ENCODE peak calls at places on chromosomes 6 and 20, in eight cellular contexts. F is kidney epithelial cell, D is ovary, A is body of pancreas, L is A673, O is heart right ventricle, S is bronchial epithelial cell, T is AG10803. H is an unnamed sample.

GRCh38 chr6:73854998-73855718 is 159.2 kb downstream of the CD109 start:
- DNase-seq in F (no peak), D (no peak), A (peak), L (peak), O (no peak), S (peak), T (peak), H (peak)

GRCh38 chr6:109477725-109478124 is 5.3 kb downstream of the ZBTB24 start:
- DNase-seq in F (no peak), D (no peak), A (no peak), L (no peak), O (no peak), S (no peak), T (no peak), H (no peak)

GRCh38 chr6:153129873-153130514 is 1.1 kb downstream of the RGS17 start:
- DNase-seq in F (no peak), D (no peak), A (no peak), L (no peak), O (no peak), S (no peak), T (no peak), H (no peak)

GRCh38 chr6:136347847-136348246 is 58.2 kb upstream of the BCLAF1 start:
- DNase-seq in F (no peak), D (no peak), A (no peak), L (no peak), O (no peak), S (peak), T (peak), H (no peak)

GRCh38 chr20:53480913-53481312 is 112.7 kb downstream of the ZNF217 start:
- DNase-seq in F (no peak), D (no peak), A (no peak), L (no peak), O (no peak), S (no peak), T (no peak), H (no peak)

GRCh38 chr6:15427360-15428070 is 181.6 kb downstream of the JARID2 start:
- DNase-seq in F (no peak), D (no peak), A (peak), L (no peak), O (no peak), S (no peak), T (no peak), H (peak)

GRCh38 chr6:30325873-30326445 is 768 bp upstream of the TRIM39 start:
- DNase-seq in F (no peak), D (peak), A (no peak), L (peak), O (no peak), S (peak), T (no peak), H (peak)

GRCh38 chr20:63639093-63639860 is 12.4 kb upstream of the GMEB2 start:
- DNase-seq in F (no peak), D (no peak), A (no peak), L (no peak), O (peak), S (no peak), T (no peak), H (no peak)

GRCh38 chr6:149007846-149008245 is 261.0 kb downstream of the UST start:
- DNase-seq in F (no peak), D (no peak), A (no peak), L (no peak), O (no peak), S (no peak), T (no peak), H (no peak)

GRCh38 chr6:138465007-138465645 is 34.2 kb downstream of the NHSL1 start:
- DNase-seq in F (peak), D (no peak), A (no peak), L (peak), O (no peak), S (peak), T (peak), H (peak)

GRCh38 chr20:7540923-7541322 is 399.3 kb downstream of the HAO1 start:
- DNase-seq in F (no peak), D (no peak), A (no peak), L (no peak), O (no peak), S (peak), T (no peak), H (peak)

GRCh38 chr6:110495949-110496348 is 19.5 kb upstream of the SLC22A16 start:
- DNase-seq in F (no peak), D (no peak), A (no peak), L (no peak), O (no peak), S (no peak), T (no peak), H (no peak)

GRCh38 chr6:8219352-8219943 is 117.1 kb upstream of the EEF1E1 start:
- DNase-seq in F (no peak), D (no peak), A (peak), L (peak), O (no peak), S (peak), T (peak), H (peak)

GRCh38 chr6:164897523-164898094 is 411.8 kb downstream of the C6orf118 start:
- DNase-seq in F (no peak), D (no peak), A (no peak), L (peak), O (no peak), S (no peak), T (no peak), H (no peak)

GRCh38 chr20:51354769-51355319 is 187.7 kb downstream of the NFATC2 start:
- DNase-seq in F (no peak), D (no peak), A (no peak), L (peak), O (no peak), S (no peak), T (peak), H (peak)

GRCh38 chr6:166393535-166393823 is 10.7 kb upstream of the MPC1 start:
- DNase-seq in F (no peak), D (no peak), A (no peak), L (no peak), O (no peak), S (no peak), T (no peak), H (no peak)

GRCh38 chr6:82246370-82246769 is 1.2 kb downstream of the IBTK start:
- DNase-seq in F (no peak), D (peak), A (no peak), L (no peak), O (no peak), S (no peak), T (no peak), H (no peak)

GRCh38 chr20:38997622-38998021 is 35.5 kb downstream of the DHX35 start:
- DNase-seq in F (no peak), D (no peak), A (no peak), L (peak), O (no peak), S (no peak), T (no peak), H (no peak)

GRCh38 chr6:11785449-11785951 is 6.9 kb upstream of the ADTRP start:
- DNase-seq in F (no peak), D (no peak), A (peak), L (no peak), O (no peak), S (peak), T (no peak), H (no peak)

GRCh38 chr20:49399329-49399728 is 83.1 kb downstream of the KCNB1 start:
- DNase-seq in F (no peak), D (no peak), A (peak), L (no peak), O (no peak), S (no peak), T (peak), H (peak)

GRCh38 chr6:34242252-34243130 is 5.8 kb downstream of the HMGA1 start:
- DNase-seq in F (no peak), D (no peak), A (no peak), L (no peak), O (no peak), S (no peak), T (no peak), H (no peak)

GRCh38 chr20:60581606-60582005 is 623.4 kb downstream of the CDH26 start:
- DNase-seq in F (no peak), D (no peak), A (no peak), L (no peak), O (no peak), S (no peak), T (no peak), H (no peak)

GRCh38 chr20:15316556-15316955 is 979.1 kb upstream of the FLRT3 start:
- DNase-seq in F (no peak), D (no peak), A (no peak), L (no peak), O (no peak), S (no peak), T (no peak), H (no peak)

GRCh38 chr20:50107796-50108331 is 5.1 kb downstream of the UBE2V1 start:
- DNase-seq in F (no peak), D (no peak), A (no peak), L (no peak), O (no peak), S (no peak), T (no peak), H (no peak)

GRCh38 chr6:4388675-4389074 is 253.3 kb upstream of the ECI2 start:
- DNase-seq in F (no peak), D (no peak), A (no peak), L (no peak), O (no peak), S (no peak), T (no peak), H (no peak)

GRCh38 chr20:4812641-4813075 is 90.9 kb downstream of the PRND start:
- DNase-seq in F (no peak), D (no peak), A (no peak), L (no peak), O (no peak), S (no peak), T (no peak), H (no peak)

GRCh38 chr20:4810446-4811019 is 88.8 kb downstream of the PRND start:
- DNase-seq in F (no peak), D (no peak), A (no peak), L (no peak), O (no peak), S (no peak), T (no peak), H (no peak)

GRCh38 chr20:4812216-4812615 is 90.5 kb downstream of the PRND start:
- DNase-seq in F (no peak), D (no peak), A (no peak), L (no peak), O (no peak), S (no peak), T (no peak), H (no peak)

GRCh38 chr20:4811257-4811656 is 89.5 kb downstream of the PRND start:
- DNase-seq in F (no peak), D (no peak), A (no peak), L (no peak), O (no peak), S (no peak), T (no peak), H (no peak)

GRCh38 chr20:4811661-4812181 is 90.0 kb downstream of the PRND start:
- DNase-seq in F (no peak), D (no peak), A (peak), L (no peak), O (peak), S (no peak), T (no peak), H (no peak)
- H3K4me3 ChIP-seq in F (no peak), D (no peak), A (no peak), L (no peak), O (no peak), S (no peak), T (no peak), H (no peak)

GRCh38 chr20:19826179-19826914 is 68.3 kb downstream of the RIN2 start:
- DNase-seq in F (no peak), D (no peak), A (no peak), L (no peak), O (no peak), S (no peak), T (no peak), H (no peak)

GRCh38 chr20:19824861-19825260 is 66.8 kb downstream of the RIN2 start:
- DNase-seq in F (no peak), D (no peak), A (no peak), L (no peak), O (no peak), S (no peak), T (no peak), H (no peak)

GRCh38 chr20:19830351-19830750 is 72.3 kb downstream of the RIN2 start:
- DNase-seq in F (no peak), D (no peak), A (no peak), L (no peak), O (no peak), S (no peak), T (no peak), H (no peak)

GRCh38 chr20:19827818-19828217 is 69.8 kb downstream of the RIN2 start:
- DNase-seq in F (no peak), D (no peak), A (no peak), L (no peak), O (no peak), S (no peak), T (no peak), H (no peak)

GRCh38 chr20:19828233-19828632 is 70.2 kb downstream of the RIN2 start:
- DNase-seq in F (no peak), D (no peak), A (peak), L (peak), O (no peak), S (peak), T (no peak), H (peak)
- TF ChIP-seq CTCF in F (peak), D (no peak), A (no peak), L (peak), O (no peak), S (peak), T (peak), H (peak)

DNA sequence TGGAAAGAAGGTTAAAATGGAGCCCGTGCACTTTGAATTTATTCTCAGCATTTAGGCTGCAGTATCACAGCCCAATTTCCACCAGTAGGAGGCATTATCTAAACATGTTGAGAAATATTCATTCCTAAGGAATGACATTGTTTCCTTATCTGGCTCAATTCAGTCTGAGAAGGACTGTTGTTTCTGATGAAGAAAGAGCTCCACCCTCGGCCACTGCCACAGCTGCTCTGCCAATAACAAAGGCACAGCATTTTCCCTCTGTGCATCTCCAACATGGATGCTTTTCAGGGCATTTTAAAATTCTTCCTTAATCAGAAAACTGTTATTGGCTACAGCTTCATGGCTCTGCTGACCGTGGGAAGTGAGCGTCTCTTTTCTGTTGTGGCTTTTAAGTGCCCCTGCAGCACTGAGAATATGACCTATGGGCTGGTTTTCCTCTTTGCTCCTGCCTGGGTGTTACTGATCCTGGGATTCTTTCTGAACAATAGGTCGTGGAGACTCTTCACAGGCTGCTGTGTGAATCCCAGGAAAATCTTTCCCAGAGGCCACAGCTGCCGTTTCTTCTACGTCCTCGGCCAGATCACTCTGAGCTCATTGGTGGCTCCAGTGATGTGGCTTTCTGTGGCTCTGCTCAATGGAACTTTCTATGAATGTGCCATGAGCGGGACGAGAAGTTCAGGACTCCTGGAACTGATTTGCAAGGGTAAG is at the start of gene CALHM5:
- DNase-seq in F (peak), D (peak), A (peak), L (peak), O (peak), S (peak), T (peak), H (peak)
- H3K4me3 ChIP-seq in F (no peak), D (peak), A (no peak), L (no peak), O (peak), S (no peak), T (peak), H (peak)

GRCh38 chr6:160348209-160348551 is at the start of gene SLC22A3:
- DNase-seq in F (no peak), D (peak), A (no peak), L (no peak), O (peak), S (no peak), T (no peak), H (no peak)

GRCh38 chr6:160349837-160350236 is 1.7 kb downstream of the SLC22A3 start:
- DNase-seq in F (no peak), D (no peak), A (no peak), L (no peak), O (no peak), S (no peak), T (no peak), H (no peak)

GRCh38 chr6:160347259-160348208 is 644 bp upstream of the SLC22A3 start:
- DNase-seq in F (no peak), D (no peak), A (no peak), L (no peak), O (no peak), S (no peak), T (no peak), H (no peak)

GRCh38 chr6:160344281-160344680 is 3.9 kb upstream of the SLC22A3 start:
- DNase-seq in F (no peak), D (no peak), A (no peak), L (no peak), O (no peak), S (peak), T (no peak), H (no peak)

DNA sequence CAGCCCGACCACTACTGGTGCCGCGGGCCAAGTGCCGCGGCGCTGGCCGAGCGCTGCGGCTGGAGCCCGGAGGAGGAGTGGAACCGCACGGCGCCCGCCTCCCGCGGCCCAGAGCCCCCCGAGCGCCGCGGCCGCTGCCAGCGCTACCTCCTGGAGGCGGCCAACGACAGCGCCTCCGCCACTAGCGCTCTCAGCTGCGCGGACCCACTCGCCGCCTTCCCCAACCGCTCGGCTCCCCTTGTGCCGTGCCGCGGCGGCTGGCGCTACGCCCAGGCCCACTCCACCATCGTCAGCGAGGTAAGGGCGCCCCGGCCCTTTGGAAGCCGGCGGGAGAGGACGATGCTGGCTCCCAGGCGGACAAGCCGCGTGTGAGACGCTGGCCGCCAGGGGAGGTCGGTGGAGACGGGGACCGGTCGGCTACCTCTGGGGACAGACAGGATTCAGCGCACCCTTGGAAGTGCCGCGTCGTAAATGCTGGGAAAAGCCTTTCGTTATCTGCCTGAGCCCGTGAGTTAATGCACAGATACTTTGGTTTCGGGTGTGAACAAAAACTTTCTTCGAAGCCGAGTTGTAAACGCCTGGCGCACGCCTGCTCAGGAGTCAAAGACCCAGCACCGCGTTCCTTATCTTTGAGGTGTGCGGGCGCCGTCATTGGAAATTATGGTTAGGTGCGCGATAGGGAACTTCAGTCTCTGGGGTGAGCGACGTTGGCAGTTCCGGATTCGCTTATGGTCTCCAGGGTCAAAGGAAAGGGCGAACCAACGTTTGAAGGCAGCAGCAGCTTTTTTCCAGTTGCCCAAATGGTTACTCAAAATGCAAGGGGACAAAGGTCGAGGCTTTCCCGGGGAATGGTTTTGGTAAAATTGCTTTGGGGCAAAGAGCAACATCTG is 619 bp downstream of the SLC22A3 start:
- DNase-seq in F (no peak), D (peak), A (peak), L (no peak), O (peak), S (peak), T (no peak), H (peak)
- TF ChIP-seq CTCF in F (peak), D (peak), A (peak), L (peak), O (no peak), S (peak), T (no peak), H (no peak)

GRCh38 chr6:5999688-6000608 is 6.8 kb downstream of the NRN1 start:
- DNase-seq in F (no peak), D (no peak), A (no peak), L (no peak), O (no peak), S (no peak), T (no peak), H (no peak)
- H3K4me3 ChIP-seq in F (no peak), D (no peak), A (no peak), L (peak), O (peak), S (no peak), T (peak), H (no peak)

DNA sequence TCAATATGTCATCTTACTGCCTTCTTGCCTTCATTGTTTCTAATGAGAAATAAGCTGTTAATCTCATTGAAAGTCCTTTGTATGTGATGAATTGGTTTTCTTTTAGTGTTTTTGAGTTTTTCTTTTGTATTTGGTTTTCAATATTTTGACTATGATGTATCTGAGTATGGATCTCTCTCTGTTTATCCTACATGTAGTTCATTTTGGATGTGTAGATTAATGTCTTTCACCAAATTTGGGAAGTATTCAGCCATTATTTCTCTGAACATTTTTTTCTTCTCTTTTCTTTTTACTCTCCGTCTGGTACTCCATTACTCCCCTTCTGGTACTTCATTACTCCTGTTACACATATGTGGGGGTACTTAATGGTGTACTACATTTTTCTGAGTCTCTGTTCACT is 337.0 kb upstream of the RNF24 start:
- DNase-seq in F (no peak), D (no peak), A (no peak), L (no peak), O (no peak), S (no peak), T (no peak), H (no peak)
- TF ChIP-seq CTCF in F (no peak), D (no peak), A (no peak), L (no peak), O (no peak), S (no peak), T (no peak), H (no peak)